ENCODE peak calls at places on chromosomes 4 and X, in nine cellular contexts. U is adrenal gland; J is H9; O is effector memory CD4-positive, alpha-beta T cell; K is small intestine; Q is left ventricle myocardium inferior; D is cardiac muscle cell; G is right cardiac atrium; F is substantia nigra. T is an unnamed sample.

GRCh38 chr4:1512738-1513660 is 106.8 kb upstream of the NKX1-1 start:
- DNase-seq in F (no peak), Q (peak; percentile 30), J (peak; percentile 82), D (peak; percentile 40), G (peak; percentile 74), O (peak; percentile 11), K (peak; percentile 32), U (no peak), T (peak; percentile 46)

GRCh38 chr4:147924604-147925412 is 192.9 kb downstream of the ARHGAP10 start:
- DNase-seq in G (peak; percentile 49), Q (no peak), D (peak; percentile 55), F (no peak), J (peak; percentile 58), K (peak; percentile 40), O (no peak), U (peak; percentile 77), T (peak; percentile 47)

GRCh38 chrX:150940844-150941495 is 42.2 kb upstream of the HMGB3 start:
- DNase-seq in Q (no peak), O (no peak), U (no peak), G (no peak), D (no peak), J (no peak), K (peak; percentile 42), F (no peak), T (no peak)

GRCh38 chr4:168795346-168795745 is 214.7 kb downstream of the CBR4 start:
- DNase-seq in G (no peak), J (no peak), U (no peak), O (no peak), Q (no peak), D (no peak), F (no peak), K (no peak), T (no peak)

GRCh38 chr4:24840826-24841587 is 45.6 kb downstream of the SOD3 start:
- DNase-seq in K (peak; percentile 16), F (no peak), Q (no peak), U (no peak), J (no peak), O (no peak), G (no peak), D (no peak), T (no peak)

GRCh38 chrX:7286461-7286860 is 138.5 kb upstream of the PUDP start:
- DNase-seq in Q (no peak), F (no peak), G (no peak), U (no peak), D (peak; percentile 24), O (no peak), K (no peak), J (no peak), T (no peak)

GRCh38 chrX:67619253-67619652 is 75.4 kb downstream of the AR start:
- DNase-seq in J (no peak), U (no peak), K (no peak), F (no peak), G (no peak), Q (no peak), D (peak; percentile 10), O (no peak), T (no peak)

GRCh38 chrX:13506574-13506973 is 62.8 kb upstream of the EGFL6 start:
- DNase-seq in K (no peak), D (peak; percentile 68), O (peak; percentile 31), F (no peak), J (no peak), G (peak; percentile 65), Q (peak; percentile 15), U (peak; percentile 55), T (peak; percentile 22)

GRCh38 chr4:84814100-84814750 is 152.3 kb downstream of the WDFY3 start:
- DNase-seq in U (peak; percentile 85), F (no peak), J (no peak), K (peak; percentile 2), O (no peak), D (peak; percentile 86), Q (no peak), G (no peak), T (no peak)

GRCh38 chrX:1323315-1323714 is 13.3 kb upstream of the IL3RA start:
- DNase-seq in O (peak; percentile 9), G (peak; percentile 66), U (peak; percentile 74), Q (peak; percentile 36), K (peak; percentile 54), F (no peak), J (peak; percentile 90), D (no peak), T (peak; percentile 73)

GRCh38 chrX:79573760-79574159 is 206.6 kb upstream of the ITM2A start:
- DNase-seq in J (no peak), G (no peak), O (no peak), D (no peak), U (no peak), K (peak; percentile 48), Q (no peak), F (no peak), T (no peak)

GRCh38 chrX:71128915-71129765 is 10.7 kb downstream of the MED12 start:
- DNase-seq in D (peak; percentile 68), K (peak; percentile 63), O (peak; percentile 63), J (peak; percentile 57), Q (peak; percentile 59), U (peak; percentile 85), G (peak; percentile 84), F (peak; percentile 2), T (peak; percentile 68)

DNA sequence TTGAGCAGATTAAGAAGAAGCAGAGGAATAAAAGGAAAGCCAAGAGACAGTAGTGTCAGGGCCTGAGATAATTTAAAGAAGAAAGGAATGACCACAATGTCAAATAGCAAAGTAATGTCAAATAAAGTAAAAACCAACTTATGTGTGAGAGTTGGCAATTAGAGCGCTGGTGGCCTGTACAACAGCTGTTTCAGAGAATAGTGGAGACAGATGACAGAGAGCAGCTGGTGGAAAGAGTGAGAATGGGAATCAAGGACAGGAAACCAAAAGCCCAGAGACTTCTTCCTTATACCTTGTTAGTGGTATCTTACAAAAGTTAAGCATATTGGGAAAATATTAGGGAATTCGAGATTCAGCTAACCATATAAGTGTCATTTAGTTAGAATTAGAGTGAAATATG is 525.6 kb downstream of the CENPC start:
- DNase-seq in F (no peak), U (no peak), K (no peak), Q (no peak), J (no peak), G (no peak), O (no peak), D (peak; percentile 65), T (no peak)
- H3K27ac ChIP-seq in F (no peak overlapping the region), U (no peak overlapping the region), K (no peak overlapping the region), Q (no peak overlapping the region), J (no peak overlapping the region), G (no peak overlapping the region), O (no peak overlapping the region), D (no peak overlapping the region), T (no peak overlapping the region)

DNA sequence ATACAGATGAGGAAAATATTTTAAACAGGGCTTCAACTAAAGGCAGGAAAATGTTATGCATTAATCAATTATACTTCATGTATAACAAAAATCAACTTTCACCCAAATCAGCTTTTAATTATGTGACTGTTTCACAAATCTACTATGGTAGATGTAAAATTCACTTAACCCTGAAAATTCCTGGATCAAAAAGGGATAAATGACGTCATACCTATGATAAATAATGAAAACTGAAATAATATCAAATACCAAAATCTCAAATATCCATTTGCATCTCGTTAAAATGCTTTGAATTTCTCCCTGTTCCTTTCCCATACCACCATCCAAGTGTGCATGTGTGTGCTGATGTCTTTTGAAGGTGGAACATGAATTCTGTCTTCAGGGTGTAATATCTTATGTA is 11.5 kb downstream of the S100G start:
- DNase-seq in Q (no peak), F (no peak), G (no peak), J (no peak), O (no peak), K (no peak), U (no peak), D (no peak), T (no peak)
- H3K27ac ChIP-seq in Q (no peak overlapping the region), F (no peak overlapping the region), G (no peak overlapping the region), J (no peak overlapping the region), O (no peak overlapping the region), K (no peak overlapping the region), U (no peak overlapping the region), D (no peak overlapping the region), T (no peak overlapping the region)

GRCh38 chr4:14855719-14856075 is 146.6 kb upstream of the CPEB2 start:
- DNase-seq in G (no peak), F (no peak), Q (no peak), J (no peak), U (no peak), K (no peak), O (no peak), D (no peak), T (no peak)
- H3K27ac ChIP-seq in G (no peak overlapping the region), F (no peak overlapping the region), Q (no peak overlapping the region), J (no peak overlapping the region), U (peak overlapping the region; percentile 65), K (no peak overlapping the region), O (no peak overlapping the region), D (no peak overlapping the region), T (no peak overlapping the region)

GRCh38 chr4:15930314-15930713 is 8.2 kb downstream of the FGFBP1 start:
- DNase-seq in U (no peak), O (no peak), D (no peak), Q (no peak), J (no peak), G (no peak), F (no peak), K (no peak), T (no peak)
- H3K27ac ChIP-seq in U (no peak overlapping the region), O (no peak overlapping the region), D (no peak overlapping the region), Q (no peak overlapping the region), J (no peak overlapping the region), G (no peak overlapping the region), F (no peak overlapping the region), K (no peak overlapping the region), T (no peak overlapping the region)

GRCh38 chrX:122866527-122866926 is 317.6 kb upstream of the GRIA3 start:
- DNase-seq in K (no peak), G (no peak), D (peak; percentile 44), F (no peak), Q (no peak), U (no peak), O (no peak), J (no peak), T (no peak)
- H3K27ac ChIP-seq in K (no peak overlapping the region), G (no peak overlapping the region), D (no peak overlapping the region), F (no peak overlapping the region), Q (no peak overlapping the region), U (no peak overlapping the region), O (no peak overlapping the region), J (no peak overlapping the region), T (no peak overlapping the region)

GRCh38 chrX:107135965-107136307 is 17.3 kb upstream of the RBM41 start:
- DNase-seq in G (no peak), U (no peak), F (no peak), D (no peak), K (no peak), Q (no peak), O (no peak), J (no peak), T (no peak)

DNA sequence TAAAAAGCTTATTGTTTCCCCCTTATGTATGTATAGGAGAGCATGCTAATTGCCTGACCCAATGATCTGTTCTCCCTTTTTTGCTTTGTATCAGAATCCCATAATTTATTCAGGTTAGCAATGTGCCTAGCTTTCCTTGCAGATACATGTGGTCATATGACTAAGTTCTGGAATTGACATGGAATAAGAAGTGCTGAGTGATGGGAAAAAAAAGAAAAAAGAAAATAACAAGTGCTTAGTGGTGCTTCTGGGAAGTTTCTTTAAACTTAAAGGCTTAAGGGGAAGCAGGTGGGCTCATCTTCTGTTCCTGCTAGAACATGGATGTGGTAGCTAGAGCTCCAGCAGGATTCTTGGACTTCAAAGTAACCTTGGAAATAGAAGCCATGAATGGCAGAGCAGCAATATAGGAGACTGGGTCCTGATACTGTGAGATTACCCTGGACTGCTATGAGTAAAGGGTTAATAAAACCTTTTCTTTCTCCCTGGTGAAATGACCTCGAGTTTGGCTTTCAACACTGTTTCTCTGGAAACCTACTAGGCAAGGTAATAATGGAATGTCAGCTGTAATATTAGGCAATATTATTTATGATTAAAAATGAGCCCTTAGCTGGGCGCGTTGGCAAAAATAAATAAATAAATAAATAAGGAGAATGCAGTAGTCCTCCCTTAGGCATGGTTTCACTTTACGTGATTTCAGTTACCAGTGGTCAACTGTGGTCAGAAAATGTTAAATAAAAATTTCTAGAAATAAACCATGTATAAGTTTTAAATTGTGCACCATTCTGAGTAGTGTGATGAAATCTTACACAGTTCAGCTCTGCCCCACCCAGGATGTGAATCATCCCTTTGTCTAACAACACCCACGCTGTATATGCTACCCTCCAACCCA is 16.7 kb upstream of the RBM41 start:
- DNase-seq in J (no peak), O (no peak), Q (no peak), U (no peak), K (peak; percentile 43), D (peak; percentile 58), G (no peak), F (no peak), T (no peak)
- H3K27ac ChIP-seq in J (no peak overlapping the region), O (no peak overlapping the region), Q (no peak overlapping the region), U (no peak overlapping the region), K (peak overlapping the region; percentile 54), D (no peak overlapping the region), G (no peak overlapping the region), F (no peak overlapping the region), T (no peak overlapping the region)

T was measured in testis.